ENCODE peak calls at places on chromosome 19, in ten cellular contexts. J is KBM-7; U is tibial artery; H is NCI-H82; T is NCI-H2081; O is fibroblast of the conjunctiva; L is AG09309; W is EH; N is activated T-cell treated with anti-CD3 and anti-CD28 coated beads, Interleukin-2, amount 50 U/mL, for 24 hours; X is germinal center. F is an unnamed sample.

GRCh38 chr19:1362385-1363257 is 21.1 kb upstream of the NDUFS7 start:
- DNase-seq in J (no peak), U (no peak), H (no peak), T (no peak), O (no peak), L (no peak), W (no peak), N (no peak), X (no peak), F (no peak)

GRCh38 chr19:6510618-6511017 is 8.5 kb upstream of the TUBB4A start:
- DNase-seq in J (no peak), U (no peak), H (no peak), T (no peak), O (no peak), L (no peak), W (no peak), N (no peak), X (no peak), F (no peak)

GRCh38 chr19:31338069-31338767 is 11.0 kb downstream of the TSHZ3 start:
- DNase-seq in J (peak; percentile 47), U (peak; percentile 59), H (peak; percentile 94), T (no peak), O (peak; percentile 40), L (no peak), W (peak; percentile 38), N (no peak), X (no peak), F (no peak)

GRCh38 chr19:3683866-3684816 is 16.1 kb downstream of the PIP5K1C start:
- DNase-seq in J (peak; percentile 96), U (no peak), H (no peak), T (peak; percentile 41), O (no peak), L (no peak), W (peak; percentile 97), N (no peak), X (peak; percentile 67), F (no peak)

GRCh38 chr19:41500443-41500842 is 57.5 kb downstream of the ERICH4 start:
- DNase-seq in J (no peak), U (no peak), H (no peak), T (no peak), O (no peak), L (no peak), W (no peak), N (no peak), X (no peak), F (no peak)

GRCh38 chr19:17490411-17490810 is 20.1 kb downstream of the SLC27A1 start:
- DNase-seq in J (no peak), U (no peak), H (no peak), T (no peak), O (no peak), L (no peak), W (no peak), N (no peak), X (no peak), F (peak; percentile 73)

GRCh38 chr19:5541456-5541855 is 26.3 kb downstream of the TINCR start:
- DNase-seq in J (no peak), U (no peak), H (no peak), T (no peak), O (no peak), L (no peak), W (no peak), N (no peak), X (no peak), F (no peak)

GRCh38 chr19:50922316-50922853 is 11.2 kb upstream of the KLK4 start:
- DNase-seq in J (peak; percentile 67), U (peak; percentile 28), H (peak; percentile 83), T (peak; percentile 84), O (peak; percentile 57), L (peak; percentile 24), W (peak; percentile 70), N (peak; percentile 80), X (peak; percentile 84), F (peak; percentile 90)

GRCh38 chr19:43078311-43078710 is 4.2 kb downstream of the PSG2 start:
- DNase-seq in J (no peak), U (no peak), H (no peak), T (no peak), O (peak; percentile 2), L (no peak), W (peak; percentile 91), N (no peak), X (no peak), F (no peak)

GRCh38 chr19:17847538-17848366 is at the start of gene JAK3:
- DNase-seq in J (peak; percentile 62), U (peak; percentile 38), H (peak; percentile 93), T (no peak), O (peak; percentile 38), L (no peak), W (peak; percentile 80), N (peak; percentile 93), X (peak; percentile 85), F (peak; percentile 95)

GRCh38 chr19:43525836-43526771 is 897 bp downstream of the ETHE1 start:
- DNase-seq in J (peak; percentile 20), U (peak; percentile 43), H (peak; percentile 44), T (no peak), O (no peak), L (no peak), W (peak; percentile 38), N (peak; percentile 56), X (no peak), F (peak; percentile 74)

GRCh38 chr19:35720648-35721047 is 2.8 kb downstream of the KMT2B start:
- DNase-seq in J (no peak), U (no peak), H (no peak), T (no peak), O (no peak), L (no peak), W (no peak), N (no peak), X (no peak), F (no peak)

GRCh38 chr19:38682872-38683392 is 35.5 kb downstream of the ACTN4 start:
- DNase-seq in J (no peak), U (no peak), H (no peak), T (no peak), O (no peak), L (no peak), W (no peak), N (no peak), X (no peak), F (no peak)